ENCODE peak calls at places on chromosomes 13 and 19, in nine cellular contexts. D is ELF-1; T is right cardiac atrium; W is stimulated activated CD8-positive, alpha-beta memory T cell treated with anti-CD3 and anti-CD28 coated beads, Interleukin-4, amount 100 ng/mL, for 1 hour; V is tibial nerve; U is NCI-H2029; I is stimulated activated CD4-positive, alpha-beta T cell treated with anti-CD3 and anti-CD28 coated beads, Interleukin-12 subunit alpha, Interleukin-12 subunit beta, amount 100 ng/mL, for 4 hours; Z is head of caudate nucleus; P is left cardiac atrium. A is an unnamed sample.

GRCh38 chr13:106532111-106532929 is 3.1 kb downstream of the EFNB2 start:
- DNase-seq in D (peak; percentile 69), T (no peak), W (no peak), V (no peak), U (no peak), I (no peak), Z (peak; percentile 47), P (no peak), A (no peak)

GRCh38 chr13:112733661-112734379 is 44.0 kb downstream of the ATP11A start:
- DNase-seq in D (peak; percentile 72), T (no peak), W (no peak), V (no peak), U (no peak), I (no peak), Z (no peak), P (no peak), A (no peak)

GRCh38 chr19:3987619-3988371 is 2.5 kb upstream of the EEF2 start:
- DNase-seq in D (peak; percentile 89), T (peak; percentile 91), W (peak; percentile 62), V (peak; percentile 75), U (peak; percentile 87), I (peak; percentile 87), Z (peak; percentile 87), P (peak; percentile 93), A (peak; percentile 79)

GRCh38 chr13:20702945-20703784 is at the start of gene IL17D:
- DNase-seq in D (peak; percentile 48), T (no peak), W (no peak), V (no peak), U (no peak), I (peak; percentile 39), Z (peak; percentile 49), P (no peak), A (no peak)

GRCh38 chr13:29523199-29523931 is 72.1 kb downstream of the SLC7A1 start:
- DNase-seq in D (no peak), T (peak; percentile 79), W (no peak), V (peak; percentile 47), U (no peak), I (no peak), Z (no peak), P (peak; percentile 79), A (no peak)

GRCh38 chr13:51564252-51564651 is 20.0 kb upstream of the WDFY2 start:
- DNase-seq in D (no peak), T (no peak), W (no peak), V (no peak), U (no peak), I (no peak), Z (no peak), P (no peak), A (no peak)

GRCh38 chr19:41939861-41940442 is 11.7 kb upstream of the ERFL start:
- DNase-seq in D (no peak), T (no peak), W (no peak), V (no peak), U (no peak), I (peak; percentile 44), Z (no peak), P (no peak), A (no peak)

GRCh38 chr19:1860133-1860775 is 3.1 kb downstream of the KLF16 start:
- DNase-seq in D (peak; percentile 69), T (peak; percentile 77), W (no peak), V (no peak), U (peak; percentile 28), I (no peak), Z (peak; percentile 74), P (peak; percentile 79), A (no peak)

GRCh38 chr19:55242517-55242916 is 14.0 kb upstream of the TMEM86B start:
- DNase-seq in D (no peak), T (no peak), W (no peak), V (no peak), U (no peak), I (no peak), Z (no peak), P (no peak), A (no peak)

A was measured in NCI-H460.